ENCODE peak calls at places on chromosomes 13 and 19, in five cellular contexts. W is cardiac muscle cell, I is neuronal stem cell, D is body of pancreas, R is iPS DF 6.9. M is an unnamed sample.

GRCh38 chr13:99353836-99354235 is 46.6 kb upstream of the GPR183 start:
- DNase-seq in W (no peak), I (no peak), D (no peak), R (no peak), M (no peak)

GRCh38 chr19:39407644-39408391 is 1.2 kb downstream of the ZFP36 start:
- DNase-seq in W (peak; percentile 50), I (no peak), D (peak; percentile 73), R (no peak), M (no peak)

GRCh38 chr13:111791131-111791530 is 275.8 kb upstream of the SOX1 start:
- DNase-seq in W (no peak), I (no peak), D (no peak), R (no peak), M (no peak)

GRCh38 chr19:3080281-3080680 is 13.9 kb upstream of the GNA11 start:
- DNase-seq in W (no peak), I (no peak), D (no peak), R (no peak), M (no peak)

GRCh38 chr13:59145381-59145780 is 1018.3 kb downstream of the DIAPH3 start:
- DNase-seq in W (no peak), I (no peak), D (no peak), R (no peak), M (no peak)

GRCh38 chr19:4566402-4567051 is 7.0 kb upstream of the SEMA6B start:
- DNase-seq in W (no peak), I (no peak), D (no peak), R (no peak), M (no peak)

GRCh38 chr13:23434431-23434830 is 929 bp upstream of the SACS start:
- DNase-seq in W (no peak), I (no peak), D (no peak), R (no peak), M (no peak)

GRCh38 chr13:111437856-111438547 is 117.6 kb downstream of the TEX29 start:
- DNase-seq in W (no peak), I (no peak), D (no peak), R (no peak), M (no peak)

GRCh38 chr19:2021453-2022140 is 6.1 kb upstream of the BTBD2 start:
- DNase-seq in W (no peak), I (no peak), D (no peak), R (no peak), M (no peak)

GRCh38 chr19:3774621-3775373 is 2.8 kb upstream of the RAX2 start:
- DNase-seq in W (no peak), I (no peak), D (no peak), R (no peak), M (no peak)

GRCh38 chr13:24747248-24748151 is 16.5 kb upstream of the RNF17 start:
- DNase-seq in W (peak; percentile 30), I (peak; percentile 17), D (no peak), R (no peak), M (no peak)

GRCh38 chr13:48222358-48223015 is 10.5 kb upstream of the ITM2B start:
- DNase-seq in W (peak; percentile 81), I (no peak), D (no peak), R (no peak), M (no peak)

GRCh38 chr19:7386308-7386707 is 37.6 kb downstream of the ARHGEF18 start:
- DNase-seq in W (no peak), I (no peak), D (no peak), R (no peak), M (peak; percentile 72)

GRCh38 chr19:5515737-5516136 is 52.0 kb downstream of the TINCR start:
- DNase-seq in W (no peak), I (no peak), D (no peak), R (no peak), M (no peak)

GRCh38 chr13:75258159-75258782 is 223.7 kb downstream of the TBC1D4 start:
- DNase-seq in W (peak; percentile 70), I (peak; percentile 48), D (no peak), R (peak; percentile 4), M (peak; percentile 43)

GRCh38 chr19:32816555-32817099 is 52.9 kb downstream of the SLC7A9 start:
- DNase-seq in W (no peak), I (no peak), D (no peak), R (no peak), M (no peak)

GRCh38 chr13:75480691-75481175 is 1.2 kb downstream of the TBC1D4 start:
- DNase-seq in W (peak; percentile 53), I (peak; percentile 46), D (peak; percentile 84), R (peak; percentile 52), M (peak; percentile 88)

GRCh38 chr13:80441968-80442367 is 101.0 kb upstream of the SPRY2 start:
- DNase-seq in W (peak; percentile 44), I (no peak), D (no peak), R (no peak), M (no peak)

GRCh38 chr13:45143346-45143751 is 23.0 kb downstream of the GTF2F2 start:
- DNase-seq in W (peak; percentile 73), I (no peak), D (no peak), R (no peak), M (no peak)

GRCh38 chr13:103356226-103356864 is 290.1 kb upstream of the SLC10A2 start:
- DNase-seq in W (no peak), I (no peak), D (no peak), R (no peak), M (no peak)

GRCh38 chr13:106619688-106620555 is 52.0 kb upstream of the ARGLU1 start:
- DNase-seq in W (peak; percentile 84), I (peak; percentile 30), D (peak; percentile 44), R (peak; percentile 37), M (peak; percentile 53)

GRCh38 chr13:101451641-101452040 is 834 bp upstream of the ITGBL1 start:
- DNase-seq in W (no peak), I (no peak), D (no peak), R (no peak), M (no peak)

GRCh38 chr13:36776175-36776574 is 42.8 kb upstream of the RFXAP start:
- DNase-seq in W (no peak), I (no peak), D (no peak), R (no peak), M (no peak)
- H3K4me1 ChIP-seq in W (no peaks in the 10 kb centered on the region), I (peaks cover 23% of the 10 kb centered on the region), D (no peaks in the 10 kb centered on the region), R (peaks cover 9% of the 10 kb centered on the region), M (peaks cover 2% of the 10 kb centered on the region)

DNA sequence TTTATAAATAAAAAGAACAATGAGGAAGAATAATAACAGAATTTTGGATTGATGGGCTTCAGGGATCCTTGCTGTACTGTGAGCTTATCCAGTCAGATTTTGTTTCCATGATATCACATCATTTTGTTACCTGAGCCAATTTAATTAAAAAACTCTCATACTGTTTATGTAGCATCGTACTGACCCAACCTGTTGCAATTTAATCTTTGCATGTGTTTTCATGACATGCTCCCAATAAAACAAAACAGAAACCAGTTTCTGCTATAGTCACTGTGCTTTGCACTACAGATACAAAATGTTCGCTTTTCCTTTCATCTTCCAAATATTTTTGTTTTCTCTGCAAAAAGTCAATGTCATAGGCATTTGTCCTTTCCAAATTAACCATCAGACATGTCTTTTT is 109.7 kb upstream of the RNF113B start:
- DNase-seq in W (no peak), I (no peak), D (no peak), R (no peak), M (no peak)
- H3K4me1 ChIP-seq in W (peaks cover 13% of the 10 kb centered on the region), I (peaks cover 16% of the 10 kb centered on the region), D (peaks cover 19% of the 10 kb centered on the region), R (peaks cover 5% of the 10 kb centered on the region), M (peaks cover 6% of the 10 kb centered on the region)

GRCh38 chr13:50476579-50476978 is 366.9 kb downstream of the DLEU7 start:
- DNase-seq in W (no peak), I (no peak), D (no peak), R (no peak), M (no peak)

GRCh38 chr13:50468849-50469669 is 374.4 kb downstream of the DLEU7 start:
- DNase-seq in W (no peak), I (no peak), D (no peak), R (no peak), M (no peak)

DNA sequence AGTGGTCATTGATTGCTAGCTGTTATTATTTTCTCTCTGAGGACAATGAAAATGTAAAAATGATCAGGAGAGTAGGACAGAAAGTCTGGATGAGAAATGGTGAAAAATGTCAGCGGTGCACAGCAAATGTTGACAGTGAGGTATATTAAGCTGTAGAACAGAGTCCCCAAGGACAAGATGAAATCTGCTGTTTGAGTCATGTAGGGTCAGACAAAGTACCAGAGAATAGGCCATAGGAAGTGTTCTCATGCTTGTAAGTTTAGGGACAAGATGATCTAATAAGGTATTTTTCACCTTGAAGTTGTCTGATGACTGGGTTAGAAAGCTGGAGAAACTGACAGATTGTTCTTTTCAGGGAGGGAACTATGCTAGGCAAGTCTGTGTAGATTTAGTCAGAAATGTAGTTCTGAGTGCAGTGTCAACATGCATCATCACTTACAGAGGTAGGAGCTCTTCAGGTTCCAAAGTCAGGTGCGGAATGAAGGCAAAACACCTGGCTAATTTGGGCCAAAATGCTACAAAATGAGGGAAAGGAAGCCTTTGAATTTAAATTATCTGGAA is 369.3 kb downstream of the DLEU7 start:
- DNase-seq in W (no peak), I (no peak), D (no peak), R (no peak), M (no peak)
- H3K4me1 ChIP-seq in W (peaks cover 12% of the 10 kb centered on the region), I (no peaks in the 10 kb centered on the region), D (no peaks in the 10 kb centered on the region), R (no peaks in the 10 kb centered on the region), M (no peaks in the 10 kb centered on the region)

DNA sequence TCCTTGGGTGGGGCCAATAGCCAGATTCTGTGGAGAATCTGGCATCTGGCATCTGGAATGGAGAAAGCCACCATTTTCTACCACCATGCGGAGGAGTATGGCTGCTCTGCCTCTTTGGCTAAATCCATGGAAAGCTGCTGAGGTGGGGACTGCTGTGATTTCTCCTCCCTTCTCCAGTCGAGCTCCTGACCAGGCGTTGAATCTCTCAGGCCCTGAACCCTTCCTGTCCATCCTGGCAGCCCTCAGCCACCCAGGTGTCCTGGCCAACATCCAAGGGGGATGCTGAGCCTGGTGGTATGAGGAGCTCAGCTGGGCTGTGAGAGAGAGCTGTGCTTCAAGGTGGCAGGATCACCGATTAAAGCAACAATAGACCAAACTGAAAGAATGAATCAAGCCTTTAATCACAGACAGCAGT is 17.4 kb upstream of the SIGLEC6 start:
- DNase-seq in W (no peak), I (no peak), D (no peak), R (no peak), M (no peak)
- H3K4me1 ChIP-seq in W (no peaks in the 10 kb centered on the region), I (no peaks in the 10 kb centered on the region), D (no peaks in the 10 kb centered on the region), R (no peaks in the 10 kb centered on the region), M (peaks cover 29% of the 10 kb centered on the region)

GRCh38 chr19:47614559-47614958 is 5.6 kb downstream of the BICRA start:
- DNase-seq in W (no peak), I (no peak), D (no peak), R (no peak), M (no peak)

GRCh38 chr19:47613165-47614146 is 4.5 kb downstream of the BICRA start:
- DNase-seq in W (peak; percentile 77), I (peak; percentile 51), D (no peak), R (no peak), M (peak; percentile 34)

GRCh38 chr19:47618771-47619170 is 9.8 kb downstream of the BICRA start:
- DNase-seq in W (peak; percentile 42), I (no peak), D (peak; percentile 42), R (no peak), M (no peak)

GRCh38 chr19:47615714-47616113 is 6.8 kb downstream of the BICRA start:
- DNase-seq in W (no peak), I (no peak), D (no peak), R (no peak), M (no peak)

GRCh38 chr19:47615230-47615629 is 6.3 kb downstream of the BICRA start:
- DNase-seq in W (no peak), I (no peak), D (no peak), R (no peak), M (no peak)
- H3K4me1 ChIP-seq in W (peaks cover 14% of the 10 kb centered on the region), I (peaks cover 35% of the 10 kb centered on the region), D (peaks cover 42% of the 10 kb centered on the region), R (peaks cover 14% of the 10 kb centered on the region), M (peaks cover 55% of the 10 kb centered on the region)

GRCh38 chr13:40963927-40964326 is 55.2 kb downstream of the ELF1 start:
- DNase-seq in W (peak; percentile 29), I (no peak), D (no peak), R (no peak), M (peak; percentile 22)
- H3K4me1 ChIP-seq in W (no peaks in the 10 kb centered on the region), I (no peaks in the 10 kb centered on the region), D (peaks cover 57% of the 10 kb centered on the region), R (no peaks in the 10 kb centered on the region), M (peaks cover 28% of the 10 kb centered on the region)